ENCODE peak calls at places on chromosomes 6 and 20, in five cellular contexts. N, H, D, J and X are unnamed samples.

GRCh38 chr20:7980332-7981046 is 39.1 kb downstream of the TMX4 start:
- DNase-seq in N (peak), H (no peak), D (no peak), J (no peak), X (no peak)

GRCh38 chr20:58891686-58892125 is 39.2 kb downstream of the GNAS start:
- DNase-seq in N (no peak), H (peak), D (peak), J (peak), X (no peak)

GRCh38 chr20:32674362-32674789 is 635 bp upstream of the C20orf203 start:
- DNase-seq in N (no peak), H (peak), D (no peak), J (no peak), X (no peak)

GRCh38 chr6:79450984-79451383 is 86.2 kb downstream of the LCA5 start:
- DNase-seq in N (no peak), H (no peak), D (peak), J (no peak), X (no peak)

GRCh38 chr20:6814945-6815344 is 47.5 kb downstream of the BMP2 start:
- DNase-seq in N (no peak), H (no peak), D (no peak), J (no peak), X (no peak)

GRCh38 chr20:10061641-10062040 is 26.9 kb downstream of the ANKEF1 start:
- DNase-seq in N (no peak), H (no peak), D (no peak), J (no peak), X (no peak)

GRCh38 chr6:169859978-169860703 is 108.7 kb downstream of the ERMARD start:
- DNase-seq in N (no peak), H (no peak), D (no peak), J (no peak), X (no peak)

GRCh38 chr6:106177786-106178185 is 91.7 kb downstream of the PRDM1 start:
- DNase-seq in N (no peak), H (no peak), D (no peak), J (no peak), X (no peak)

GRCh38 chr6:27865952-27866369 is 46.2 kb downstream of the OR2B2 start:
- DNase-seq in N (no peak), H (peak), D (no peak), J (no peak), X (no peak)

GRCh38 chr6:148979006-148979901 is 232.4 kb downstream of the UST start:
- DNase-seq in N (no peak), H (no peak), D (no peak), J (no peak), X (no peak)

GRCh38 chr20:57007171-57007540 is 259.3 kb downstream of the BMP7 start:
- DNase-seq in N (no peak), H (no peak), D (no peak), J (no peak), X (no peak)

GRCh38 chr20:45948742-45949541 is 14.5 kb downstream of the PCIF1 start:
- DNase-seq in N (no peak), H (no peak), D (no peak), J (no peak), X (no peak)

GRCh38 chr6:18210707-18211106 is 53.6 kb downstream of the DEK start:
- DNase-seq in N (no peak), H (no peak), D (no peak), J (no peak), X (no peak)

GRCh38 chr6:142746524-142746923 is 198.5 kb downstream of the HIVEP2 start:
- DNase-seq in N (no peak), H (no peak), D (no peak), J (no peak), X (no peak)

GRCh38 chr20:17044920-17045319 is 181.9 kb upstream of the PCSK2 start:
- DNase-seq in N (no peak), H (no peak), D (no peak), J (no peak), X (no peak)

GRCh38 chr6:37602360-37602759 is 95.3 kb downstream of the MDGA1 start:
- DNase-seq in N (no peak), H (no peak), D (no peak), J (no peak), X (no peak)

GRCh38 chr20:57006411-57007170 is 259.9 kb downstream of the BMP7 start:
- DNase-seq in N (no peak), H (no peak), D (no peak), J (no peak), X (no peak)

GRCh38 chr20:61680096-61680495 is 385.6 kb downstream of the TAF4 start:
- DNase-seq in N (no peak), H (no peak), D (peak), J (no peak), X (no peak)

GRCh38 chr20:4916991-4917881 is 84.1 kb downstream of the SLC23A2 start:
- DNase-seq in N (no peak), H (no peak), D (peak), J (no peak), X (no peak)

GRCh38 chr6:45187841-45188240 is 140.3 kb upstream of the RUNX2 start:
- DNase-seq in N (no peak), H (no peak), D (no peak), J (no peak), X (no peak)

GRCh38 chr6:155629652-155630051 is 174.0 kb upstream of the NOX3 start:
- DNase-seq in N (no peak), H (no peak), D (no peak), J (no peak), X (no peak)

GRCh38 chr20:51910202-51911050 is 108.1 kb upstream of the SALL4 start:
- DNase-seq in N (no peak), H (no peak), D (no peak), J (no peak), X (no peak)

GRCh38 chr6:147207351-147207750 is 3.1 kb downstream of the STXBP5 start:
- DNase-seq in N (no peak), H (no peak), D (no peak), J (no peak), X (no peak)

GRCh38 chr6:105135056-105135455 is 44.8 kb downstream of the POPDC3 start:
- DNase-seq in N (no peak), H (no peak), D (no peak), J (no peak), X (no peak)

GRCh38 chr6:50543666-50544065 is 169.7 kb upstream of the TFAP2D start:
- DNase-seq in N (no peak), H (no peak), D (no peak), J (no peak), X (no peak)

GRCh38 chr6:113818528-113818927 is 38.6 kb upstream of the MARCKS start:
- DNase-seq in N (no peak), H (no peak), D (no peak), J (no peak), X (no peak)

GRCh38 chr6:11144393-11144829 is 32.9 kb upstream of the ERVFRD-1 start:
- DNase-seq in N (peak), H (peak), D (peak), J (peak), X (peak)

GRCh38 chr6:83098589-83098988 is 31.1 kb downstream of the DOP1A start:
- DNase-seq in N (no peak), H (no peak), D (no peak), J (no peak), X (no peak)

GRCh38 chr6:8020083-8020482 is 44.1 kb downstream of the BLOC1S5 start:
- DNase-seq in N (no peak), H (no peak), D (no peak), J (no peak), X (no peak)

GRCh38 chr6:1552296-1552761 is 57.4 kb upstream of the FOXC1 start:
- DNase-seq in N (no peak), H (no peak), D (no peak), J (no peak), X (no peak)

GRCh38 chr20:16926626-16927025 is 178.5 kb downstream of the OTOR start:
- DNase-seq in N (no peak), H (no peak), D (no peak), J (no peak), X (no peak)

GRCh38 chr6:11203306-11204009 is 29.0 kb downstream of the NEDD9 start:
- DNase-seq in N (no peak), H (no peak), D (no peak), J (no peak), X (no peak)

GRCh38 chr6:29834564-29835436 is 7.2 kb downstream of the HLA-G start:
- DNase-seq in N (no peak), H (peak), D (no peak), J (no peak), X (no peak)

GRCh38 chr6:33105916-33106871 is 30.4 kb downstream of the HLA-DPB1 start:
- DNase-seq in N (no peak), H (no peak), D (no peak), J (no peak), X (no peak)

GRCh38 chr6:127180421-127180820 is 62.0 kb downstream of the RSPO3 start:
- DNase-seq in N (no peak), H (no peak), D (no peak), J (no peak), X (no peak)

GRCh38 chr6:128350416-128351254 is 169.8 kb downstream of the PTPRK start:
- DNase-seq in N (no peak), H (no peak), D (no peak), J (no peak), X (no peak)

GRCh38 chr6:41531591-41532582 is 14.3 kb upstream of the FOXP4 start:
- DNase-seq in N (no peak), H (peak), D (no peak), J (no peak), X (no peak)

GRCh38 chr6:24779416-24779815 is 4.7 kb downstream of the GMNN start:
- DNase-seq in N (no peak), H (no peak), D (no peak), J (no peak), X (no peak)

GRCh38 chr6:160238234-160238633 is 20.4 kb downstream of the SLC22A2 start:
- DNase-seq in N (no peak), H (no peak), D (no peak), J (no peak), X (no peak)